ENCODE peak calls at places on chromosomes 6 and 20, in ten cellular contexts. O is HCT116, A is A549, R is body of pancreas, V is suprapubic skin, F is uterus, C is gastrocnemius medialis, B is prostate gland, T is IMR-90, S is upper lobe of left lung. J is an unnamed sample.

GRCh38 chr20:8721098-8721497 is 347.8 kb upstream of the PLCB4 start:
- DNase-seq in O (peak), A (peak), R (peak), V (no peak), F (no peak), C (no peak), B (peak), T (peak), S (no peak), J (peak)

GRCh38 chr20:36344517-36345132 is 38.5 kb downstream of the DLGAP4 start:
- DNase-seq in O (peak), A (peak), R (peak), V (no peak), F (peak), C (no peak), B (peak), T (peak), S (no peak), J (no peak)

GRCh38 chr20:62367136-62367482 is at the start of gene LAMA5:
- DNase-seq in O (no peak), A (no peak), R (peak), V (no peak), F (no peak), C (no peak), B (no peak), T (no peak), S (peak), J (no peak)

GRCh38 chr20:51884561-51884960 is 82.2 kb upstream of the SALL4 start:
- DNase-seq in O (no peak), A (no peak), R (no peak), V (no peak), F (no peak), C (no peak), B (no peak), T (peak), S (no peak), J (no peak)

GRCh38 chr6:31529329-31530150 is 778 bp downstream of the MCCD1 start:
- DNase-seq in O (no peak), A (no peak), R (no peak), V (no peak), F (no peak), C (no peak), B (no peak), T (no peak), S (no peak), J (no peak)

GRCh38 chr6:35691027-35691824 is 2.5 kb upstream of the FKBP5 start:
- DNase-seq in O (no peak), A (no peak), R (peak), V (peak), F (peak), C (peak), B (peak), T (peak), S (peak), J (peak)

GRCh38 chr20:57076202-57076651 is 190.2 kb downstream of the BMP7 start:
- DNase-seq in O (no peak), A (no peak), R (no peak), V (no peak), F (no peak), C (no peak), B (no peak), T (no peak), S (no peak), J (no peak)

GRCh38 chr20:6882911-6883310 is 115.4 kb downstream of the BMP2 start:
- DNase-seq in O (no peak), A (no peak), R (no peak), V (no peak), F (no peak), C (no peak), B (no peak), T (no peak), S (no peak), J (no peak)

GRCh38 chr20:10217517-10218410 is 866 bp upstream of the SNAP25 start:
- DNase-seq in O (no peak), A (peak), R (no peak), V (no peak), F (peak), C (no peak), B (peak), T (peak), S (no peak), J (no peak)

GRCh38 chr20:12098411-12098810 is 180.7 kb downstream of the BTBD3 start:
- DNase-seq in O (no peak), A (no peak), R (no peak), V (no peak), F (no peak), C (no peak), B (no peak), T (no peak), S (no peak), J (no peak)

GRCh38 chr6:17233531-17233930 is 47.6 kb upstream of the RBM24 start:
- DNase-seq in O (no peak), A (no peak), R (no peak), V (no peak), F (no peak), C (no peak), B (no peak), T (peak), S (no peak), J (no peak)

GRCh38 chr20:8722277-8722928 is 346.5 kb upstream of the PLCB4 start:
- DNase-seq in O (peak), A (peak), R (peak), V (no peak), F (peak), C (no peak), B (peak), T (peak), S (no peak), J (no peak)

GRCh38 chr6:111971866-111972532 is 81.9 kb upstream of the CCN6 start:
- DNase-seq in O (no peak), A (no peak), R (no peak), V (no peak), F (no peak), C (no peak), B (no peak), T (peak), S (no peak), J (no peak)

GRCh38 chr6:87722831-87723726 is 21.0 kb upstream of the AKIRIN2 start:
- DNase-seq in O (peak), A (peak), R (peak), V (no peak), F (no peak), C (peak), B (peak), T (peak), S (peak), J (no peak)

GRCh38 chr6:118867181-118867580 is 26.8 kb upstream of the ASF1A start:
- DNase-seq in O (no peak), A (no peak), R (no peak), V (no peak), F (no peak), C (no peak), B (no peak), T (peak), S (no peak), J (no peak)

GRCh38 chr6:170232186-170233002 is 58.5 kb downstream of the DLL1 start:
- DNase-seq in O (no peak), A (no peak), R (no peak), V (no peak), F (no peak), C (no peak), B (no peak), T (peak), S (no peak), J (no peak)

GRCh38 chr20:7392551-7392950 is 547.7 kb downstream of the HAO1 start:
- DNase-seq in O (no peak), A (no peak), R (no peak), V (no peak), F (no peak), C (no peak), B (no peak), T (no peak), S (no peak), J (no peak)

GRCh38 chr6:8088886-8089285 is 13.5 kb downstream of the EEF1E1 start:
- DNase-seq in O (no peak), A (no peak), R (no peak), V (no peak), F (no peak), C (no peak), B (no peak), T (no peak), S (no peak), J (no peak)

GRCh38 chr20:40982415-40983145 is 46.0 kb upstream of the TOP1 start:
- DNase-seq in O (no peak), A (no peak), R (no peak), V (no peak), F (no peak), C (no peak), B (no peak), T (no peak), S (no peak), J (no peak)

GRCh38 chr6:18265787-18266523 is 1.6 kb upstream of the DEK start:
- DNase-seq in O (no peak), A (no peak), R (no peak), V (no peak), F (no peak), C (no peak), B (no peak), T (no peak), S (no peak), J (no peak)

GRCh38 chr6:11632795-11633511 is 95.4 kb downstream of the TMEM170B start:
- DNase-seq in O (no peak), A (no peak), R (peak), V (no peak), F (no peak), C (no peak), B (no peak), T (peak), S (no peak), J (peak)

GRCh38 chr6:41470341-41471063 is 75.7 kb upstream of the FOXP4 start:
- DNase-seq in O (no peak), A (no peak), R (no peak), V (no peak), F (peak), C (no peak), B (no peak), T (no peak), S (peak), J (no peak)

GRCh38 chr6:129494586-129494985 is 215.4 kb downstream of the ARHGAP18 start:
- DNase-seq in O (no peak), A (no peak), R (no peak), V (no peak), F (no peak), C (no peak), B (no peak), T (no peak), S (no peak), J (no peak)

GRCh38 chr6:5866547-5867051 is 140.1 kb downstream of the NRN1 start:
- DNase-seq in O (no peak), A (no peak), R (no peak), V (no peak), F (no peak), C (peak), B (peak), T (peak), S (no peak), J (no peak)

GRCh38 chr6:3585320-3585935 is 128.6 kb upstream of the SLC22A23 start:
- DNase-seq in O (no peak), A (no peak), R (no peak), V (no peak), F (no peak), C (no peak), B (no peak), T (peak), S (no peak), J (no peak)

GRCh38 chr6:149510793-149511512 is 26.1 kb upstream of the ZC3H12D start:
- DNase-seq in O (no peak), A (no peak), R (no peak), V (no peak), F (no peak), C (no peak), B (no peak), T (no peak), S (no peak), J (no peak)

DNA sequence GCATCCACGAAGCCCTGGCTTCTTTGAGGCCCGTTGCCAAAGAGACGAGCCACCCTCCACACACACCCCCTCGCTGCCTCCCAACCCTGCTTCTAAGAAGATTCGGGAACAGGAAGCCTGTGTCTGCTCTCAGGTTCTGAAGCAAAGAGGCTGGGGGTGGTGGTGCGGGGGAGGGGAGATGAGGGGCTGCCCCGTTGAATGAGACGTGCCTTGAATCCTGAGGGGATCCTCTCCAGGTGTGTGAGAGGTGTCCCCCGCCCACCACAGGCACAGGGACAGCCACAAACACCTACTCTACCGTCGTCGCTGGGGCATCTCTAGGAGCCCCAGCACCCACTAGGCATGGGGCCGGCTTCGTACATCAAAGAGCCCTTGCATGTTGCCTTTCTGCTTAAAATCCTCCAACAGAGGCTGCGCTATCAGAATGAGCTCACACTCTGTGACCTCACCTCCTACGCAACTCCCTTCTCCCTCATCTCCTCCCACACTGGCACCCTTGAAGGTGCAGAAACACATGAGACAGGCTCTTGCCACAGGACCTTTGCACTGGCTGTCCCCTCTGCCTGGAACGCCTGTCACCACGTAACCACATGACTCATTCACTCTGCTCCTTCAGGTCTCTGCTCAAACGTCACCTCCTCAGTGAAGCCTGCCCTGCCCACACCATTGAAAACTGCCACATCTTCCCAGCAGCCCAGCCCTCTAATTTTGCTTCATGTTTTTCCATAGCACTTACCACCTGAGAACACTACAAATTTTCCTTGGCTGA is 58.5 kb downstream of the PREX1 start:
- DNase-seq in O (no peak), A (no peak), R (no peak), V (no peak), F (no peak), C (no peak), B (no peak), T (no peak), S (peak), J (no peak)
- H3K4me3 ChIP-seq in O (no peak), A (no peak), R (no peak), V (no peak), F (no peak), C (no peak), B (no peak), T (no peak), S (no peak), J (no peak)

GRCh38 chr20:48657426-48658197 is 170.2 kb downstream of the PREX1 start:
- DNase-seq in O (peak), A (peak), R (peak), V (no peak), F (peak), C (peak), B (peak), T (peak), S (peak), J (peak)

GRCh38 chr20:48658198-48658476 is 169.7 kb downstream of the PREX1 start:
- DNase-seq in O (no peak), A (no peak), R (no peak), V (no peak), F (no peak), C (no peak), B (no peak), T (no peak), S (no peak), J (no peak)

GRCh38 chr20:48656120-48656519 is 171.7 kb downstream of the PREX1 start:
- DNase-seq in O (no peak), A (no peak), R (no peak), V (no peak), F (no peak), C (no peak), B (no peak), T (no peak), S (no peak), J (no peak)

GRCh38 chr20:48658505-48658904 is 169.3 kb downstream of the PREX1 start:
- DNase-seq in O (no peak), A (no peak), R (no peak), V (no peak), F (no peak), C (no peak), B (peak), T (no peak), S (no peak), J (no peak)

GRCh38 chr20:48656661-48657211 is 171.1 kb downstream of the PREX1 start:
- DNase-seq in O (peak), A (peak), R (no peak), V (no peak), F (no peak), C (no peak), B (no peak), T (no peak), S (no peak), J (no peak)
- TF ChIP-seq POLR2A in O (no peak), A (no peak), R (no peak), V (no peak), F (no peak), C (no peak), B (no peak), T (no peak), S (no peak), J (no peak)

DNA sequence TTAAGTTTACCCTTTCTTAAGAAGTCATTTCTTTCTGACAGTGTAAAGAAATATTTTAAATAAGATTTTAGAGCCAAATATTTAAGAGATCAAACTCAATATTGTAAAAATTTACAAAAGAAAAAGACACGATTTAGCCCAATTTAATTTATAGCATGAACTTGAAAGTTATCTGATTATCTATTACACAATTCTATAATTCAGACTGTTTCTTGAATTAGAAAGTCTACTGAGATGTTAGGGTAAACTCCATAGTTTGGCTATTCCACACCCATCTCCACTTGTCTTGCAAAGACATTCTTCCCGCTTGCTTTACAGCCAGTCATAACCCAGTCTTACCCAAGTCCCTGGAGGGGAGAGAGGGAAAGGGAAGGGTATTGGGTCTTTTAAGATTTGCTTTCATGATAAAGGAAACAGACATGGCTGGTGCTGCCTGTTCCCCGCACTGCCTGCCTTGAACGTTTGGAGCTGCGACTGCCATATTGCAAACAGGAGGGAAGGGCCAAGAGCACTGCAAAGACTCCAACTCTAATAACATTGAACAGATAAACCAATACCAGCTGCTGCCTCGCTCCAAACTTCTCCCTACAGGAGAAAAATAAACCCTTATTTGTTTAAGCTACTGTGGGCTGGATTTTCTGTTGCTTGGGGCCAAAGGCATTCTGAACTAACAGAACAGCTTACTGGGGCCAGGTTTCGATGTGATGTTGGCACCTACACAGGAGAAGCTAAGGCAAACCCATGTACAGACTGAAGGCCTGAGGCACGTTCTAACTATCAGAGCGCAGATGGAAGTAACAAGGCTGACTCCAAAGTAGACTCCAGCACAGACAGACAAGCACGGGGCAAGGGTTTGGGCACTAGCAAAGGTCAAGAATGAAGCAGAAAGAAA is 552.3 kb upstream of the JARID2 start:
- DNase-seq in O (no peak), A (no peak), R (no peak), V (no peak), F (no peak), C (no peak), B (no peak), T (no peak), S (no peak), J (no peak)
- H3K4me3 ChIP-seq in O (no peak), A (no peak), R (no peak), V (no peak), F (no peak), C (no peak), B (no peak), T (no peak), S (no peak), J (no peak)

DNA sequence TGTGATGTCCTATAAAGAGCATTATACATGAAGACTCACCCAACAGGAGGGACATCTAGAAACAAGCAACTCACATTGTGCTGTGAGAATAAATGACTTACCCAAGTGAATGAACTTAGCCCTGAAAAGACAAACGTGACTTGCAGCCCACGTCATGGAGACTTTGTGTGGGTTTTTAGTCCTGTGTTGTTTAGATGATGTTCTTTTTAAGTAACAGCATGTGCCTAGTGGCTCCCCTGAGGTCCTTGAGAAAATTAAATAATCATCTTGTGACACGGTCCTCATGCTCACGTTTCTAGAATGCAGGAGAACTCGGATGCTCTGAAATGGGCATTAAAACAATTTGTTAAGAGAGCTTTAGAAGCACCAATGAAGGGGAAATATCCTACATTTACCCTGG is 165.1 kb downstream of the SASH1 start:
- DNase-seq in O (no peak), A (no peak), R (no peak), V (no peak), F (no peak), C (peak), B (no peak), T (peak), S (no peak), J (peak)
- TF ChIP-seq POLR2A in O (no peak), A (no peak), R (no peak), V (no peak), F (peak), C (peak), B (no peak), T (no peak), S (no peak), J (no peak)

GRCh38 chr6:28747631-28748157 is 176.1 kb downstream of the TRIM27 start:
- DNase-seq in O (peak), A (peak), R (no peak), V (no peak), F (no peak), C (no peak), B (no peak), T (peak), S (no peak), J (no peak)

GRCh38 chr6:28750926-28751458 is 172.8 kb downstream of the TRIM27 start:
- DNase-seq in O (no peak), A (no peak), R (no peak), V (no peak), F (no peak), C (no peak), B (no peak), T (no peak), S (no peak), J (no peak)

GRCh38 chr6:28751514-28751913 is 172.3 kb downstream of the TRIM27 start:
- DNase-seq in O (no peak), A (no peak), R (no peak), V (no peak), F (no peak), C (no peak), B (no peak), T (no peak), S (no peak), J (no peak)

GRCh38 chr6:28743271-28743789 is 180.5 kb downstream of the TRIM27 start:
- DNase-seq in O (no peak), A (no peak), R (no peak), V (no peak), F (no peak), C (no peak), B (no peak), T (no peak), S (no peak), J (no peak)

DNA sequence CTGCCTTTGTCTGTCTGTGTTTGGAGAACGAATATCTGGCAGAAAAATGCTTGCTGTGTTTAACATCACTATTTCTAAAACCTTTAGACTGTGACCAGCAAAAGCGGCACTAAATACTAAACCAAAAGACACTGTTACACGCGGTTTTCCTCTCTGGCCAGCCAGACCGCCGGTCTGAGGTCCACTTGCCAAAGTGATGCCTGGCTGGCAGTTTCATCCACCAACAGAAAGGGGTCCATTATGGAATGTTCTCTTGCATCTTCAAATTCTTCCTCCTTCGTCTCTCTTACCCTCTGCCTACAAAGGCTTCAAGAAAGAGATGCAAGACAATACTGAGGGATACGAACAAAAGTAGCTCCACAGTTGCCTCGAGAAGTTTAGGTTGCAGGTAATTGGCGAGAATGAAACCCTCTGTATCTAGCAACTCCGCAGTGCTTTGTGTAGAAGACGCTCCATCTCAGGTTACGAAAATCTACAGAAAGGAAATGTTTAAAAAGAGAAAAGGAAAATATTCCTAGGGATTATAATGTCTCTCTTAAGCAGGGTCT is 176.6 kb downstream of the TRIM27 start:
- DNase-seq in O (no peak), A (no peak), R (no peak), V (no peak), F (no peak), C (no peak), B (no peak), T (no peak), S (no peak), J (no peak)
- H3K4me3 ChIP-seq in O (no peak), A (peak), R (no peak), V (no peak), F (no peak), C (no peak), B (no peak), T (peak), S (no peak), J (no peak)

GRCh38 chr6:142867988-142868818 is 76.8 kb downstream of the HIVEP2 start:
- DNase-seq in O (no peak), A (no peak), R (no peak), V (no peak), F (no peak), C (no peak), B (no peak), T (peak), S (no peak), J (no peak)
- TF ChIP-seq POLR2A in O (no peak), A (no peak), R (no peak), V (no peak), F (no peak), C (no peak), B (no peak), T (no peak), S (no peak), J (no peak)